ENCODE peak calls at places on chromosomes 7 and 10, in five cellular contexts. L is choroid plexus epithelial cell, M is mesothelial cell of epicardium, O is heart left ventricle, J is left ventricle myocardium inferior. W is an unnamed sample.

GRCh38 chr10:44306147-44306710 is 78.7 kb downstream of the CXCL12 start:
- DNase-seq in L (peak), M (no peak), O (no peak), J (no peak), W (no peak)

GRCh38 chr7:18890885-18891621 is 226.4 kb downstream of the TWIST1 start:
- DNase-seq in L (peak), M (no peak), O (no peak), J (no peak), W (no peak)

GRCh38 chr10:97765201-97765600 is 6.6 kb downstream of the SFRP5 start:
- DNase-seq in L (no peak), M (no peak), O (no peak), J (no peak), W (no peak)

GRCh38 chr10:1376384-1376945 is 320.3 kb downstream of the WDR37 start:
- DNase-seq in L (no peak), M (no peak), O (no peak), J (no peak), W (no peak)

GRCh38 chr10:122738031-122738430 is 38.4 kb upstream of the C10orf120 start:
- DNase-seq in L (no peak), M (no peak), O (no peak), J (no peak), W (no peak)

GRCh38 chr7:129949292-129950133 is 3.2 kb downstream of the UBE2H start:
- DNase-seq in L (peak), M (peak), O (no peak), J (no peak), W (peak)

GRCh38 chr10:90328896-90329295 is 528.9 kb downstream of the HTR7 start:
- DNase-seq in L (no peak), M (no peak), O (no peak), J (no peak), W (no peak)

GRCh38 chr10:51162002-51162401 is 87.7 kb downstream of the PRKG1 start:
- DNase-seq in L (peak), M (no peak), O (peak), J (peak), W (no peak)

GRCh38 chr10:21501109-21501508 is 24.4 kb downstream of the SKIDA1 start:
- DNase-seq in L (no peak), M (no peak), O (no peak), J (no peak), W (no peak)

GRCh38 chr7:81482600-81483186 is 287.2 kb downstream of the HGF start:
- DNase-seq in L (peak), M (no peak), O (no peak), J (no peak), W (no peak)

GRCh38 chr10:117503170-117503885 is 39.2 kb upstream of the EMX2 start:
- DNase-seq in L (peak), M (no peak), O (no peak), J (no peak), W (no peak)

GRCh38 chr7:120060875-120061274 is 212.1 kb upstream of the KCND2 start:
- DNase-seq in L (no peak), M (no peak), O (no peak), J (no peak), W (no peak)

GRCh38 chr10:88386204-88386877 is 196.8 kb downstream of the RNLS start:
- DNase-seq in L (peak), M (no peak), O (no peak), J (no peak), W (peak)

GRCh38 chr7:41979834-41980307 is 257.1 kb downstream of the GLI3 start:
- DNase-seq in L (peak), M (no peak), O (no peak), J (no peak), W (peak)

GRCh38 chr10:118218562-118218961 is 123.6 kb downstream of the FAM204A start:
- DNase-seq in L (no peak), M (no peak), O (no peak), J (no peak), W (no peak)

GRCh38 chr7:68306692-68307107 is 1291.6 kb upstream of the AUTS2 start:
- DNase-seq in L (no peak), M (no peak), O (no peak), J (no peak), W (no peak)

GRCh38 chr10:59870152-59870551 is 36.2 kb downstream of the CCDC6 start:
- DNase-seq in L (no peak), M (no peak), O (no peak), J (no peak), W (no peak)

GRCh38 chr10:59867590-59867989 is 38.8 kb downstream of the CCDC6 start:
- DNase-seq in L (no peak), M (no peak), O (no peak), J (no peak), W (no peak)

GRCh38 chr10:59864141-59864962 is 42.0 kb downstream of the CCDC6 start:
- DNase-seq in L (no peak), M (no peak), O (no peak), J (no peak), W (no peak)

GRCh38 chr10:59868974-59869940 is 37.1 kb downstream of the CCDC6 start:
- DNase-seq in L (no peak), M (no peak), O (no peak), J (no peak), W (no peak)

DNA sequence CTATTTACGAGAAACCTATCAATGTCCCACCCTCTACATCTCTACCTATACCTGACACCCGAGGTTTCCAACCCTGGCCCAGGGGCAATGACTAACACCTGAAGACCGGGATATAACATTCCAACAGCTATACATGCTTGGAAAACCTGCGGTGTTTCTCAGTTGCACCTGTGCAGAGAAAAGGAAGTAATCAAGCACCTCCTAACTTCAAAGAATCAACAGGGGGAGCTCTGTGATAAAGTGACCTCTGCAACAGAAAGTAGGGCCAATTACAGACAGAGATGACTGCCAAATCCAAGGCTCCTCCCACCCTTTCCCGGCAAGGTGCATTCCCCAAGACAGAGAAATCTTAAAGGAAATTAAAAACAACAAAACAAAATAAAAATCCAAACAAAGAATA is 41.3 kb downstream of the CCDC6 start:
- DNase-seq in L (peak), M (no peak), O (no peak), J (no peak), W (peak)
- TF ChIP-seq CTCF in L (peak), M (no peak), O (peak), J (peak), W (peak)

GRCh38 chr7:140982508-140982907 is 32.2 kb downstream of the MRPS33 start:
- DNase-seq in L (no peak), M (no peak), O (no peak), J (no peak), W (no peak)

GRCh38 chr7:140989068-140989467 is 25.7 kb downstream of the MRPS33 start:
- DNase-seq in L (no peak), M (no peak), O (no peak), J (no peak), W (no peak)

DNA sequence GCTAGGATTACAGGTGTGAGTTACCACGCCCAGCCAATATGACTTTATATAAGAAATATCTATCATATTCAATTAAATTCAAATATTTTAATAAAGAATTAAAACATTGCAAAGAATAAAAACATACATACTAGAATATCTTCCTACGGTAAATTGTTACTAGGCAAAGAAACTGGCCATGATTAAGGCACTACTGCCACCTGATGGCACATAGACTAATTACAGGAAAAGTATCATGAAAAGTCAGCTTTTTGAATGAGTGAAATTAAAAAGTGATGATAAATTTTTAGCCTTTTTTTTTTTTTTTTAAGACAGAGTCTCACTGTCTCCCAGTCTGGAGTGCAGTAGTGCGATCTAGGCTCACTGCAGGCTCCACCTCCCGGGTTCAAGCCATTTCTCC is 30.9 kb downstream of the MRPS33 start:
- DNase-seq in L (peak), M (no peak), O (no peak), J (no peak), W (no peak)
- TF ChIP-seq CTCF in L (peak), M (peak), O (no peak), J (no peak), W (no peak)

DNA sequence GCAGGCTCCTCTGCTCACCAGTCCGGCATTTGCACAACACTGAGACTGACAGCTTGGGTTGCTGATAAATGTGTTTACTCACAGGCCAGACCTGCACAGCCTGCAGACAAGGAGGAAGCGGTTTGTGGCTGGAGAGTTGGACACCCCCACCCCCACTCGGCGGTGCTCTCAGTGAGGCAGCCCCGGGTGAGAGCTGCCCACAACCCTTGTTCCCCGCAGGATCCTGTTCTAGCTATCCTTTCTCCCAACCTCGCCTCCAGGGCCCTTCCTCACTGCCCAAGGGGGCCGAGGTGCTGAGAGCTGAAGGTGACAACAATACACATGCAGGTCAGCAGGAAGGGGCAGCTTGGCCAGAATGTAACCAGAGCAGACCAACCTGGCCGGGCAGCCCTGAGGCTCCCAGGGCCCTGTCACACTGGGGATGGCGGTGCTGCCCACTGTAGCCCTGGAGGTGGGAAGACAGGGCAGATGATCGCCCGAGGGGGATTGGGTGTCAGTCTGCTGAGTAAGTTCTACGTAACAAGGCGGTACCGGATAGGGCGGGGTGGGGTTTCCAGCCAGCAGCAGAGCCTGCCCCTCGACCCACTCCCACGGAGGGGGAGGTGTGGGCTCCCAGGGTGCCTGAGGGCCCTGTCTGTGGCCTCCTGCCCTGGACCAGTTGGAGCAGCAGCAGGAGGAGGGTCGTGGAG is 2.1 kb upstream of the ADAM8 start:
- DNase-seq in L (peak), M (no peak), O (no peak), J (peak), W (peak)
- TF ChIP-seq CTCF in L (no peak), M (no peak), O (no peak), J (no peak), W (no peak)

DNA sequence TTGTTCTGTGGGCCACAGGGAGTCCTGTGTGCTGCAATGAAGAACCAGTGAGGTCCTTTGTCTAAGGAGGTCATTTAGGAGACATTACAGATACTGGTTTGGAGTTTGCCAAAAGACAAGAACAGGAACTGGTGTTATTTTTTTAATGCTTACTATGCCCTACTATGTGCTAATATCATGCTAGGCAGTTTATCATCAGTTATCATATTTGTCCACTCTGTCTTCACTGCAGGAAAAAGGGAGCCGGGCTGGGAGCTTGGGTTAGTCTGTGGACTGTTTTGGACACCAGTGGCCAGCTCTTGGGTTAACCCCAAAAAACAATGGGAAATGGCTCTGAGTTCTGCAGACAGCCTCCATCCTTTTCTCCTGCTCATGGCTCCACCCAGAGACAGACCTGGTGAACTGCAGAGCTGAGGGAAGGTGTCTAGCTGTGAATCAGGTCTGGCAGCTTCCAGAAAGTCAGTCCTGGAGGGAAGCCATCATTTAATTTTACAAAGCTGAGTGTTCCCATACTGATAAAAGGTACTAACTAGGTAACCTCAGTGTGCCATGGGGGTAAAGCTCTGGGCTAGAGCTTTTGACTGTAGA is 101.2 kb upstream of the ZNF746 start:
- DNase-seq in L (peak), M (no peak), O (no peak), J (no peak), W (peak)
- TF ChIP-seq CTCF in L (peak), M (no peak), O (peak), J (peak), W (no peak)

DNA sequence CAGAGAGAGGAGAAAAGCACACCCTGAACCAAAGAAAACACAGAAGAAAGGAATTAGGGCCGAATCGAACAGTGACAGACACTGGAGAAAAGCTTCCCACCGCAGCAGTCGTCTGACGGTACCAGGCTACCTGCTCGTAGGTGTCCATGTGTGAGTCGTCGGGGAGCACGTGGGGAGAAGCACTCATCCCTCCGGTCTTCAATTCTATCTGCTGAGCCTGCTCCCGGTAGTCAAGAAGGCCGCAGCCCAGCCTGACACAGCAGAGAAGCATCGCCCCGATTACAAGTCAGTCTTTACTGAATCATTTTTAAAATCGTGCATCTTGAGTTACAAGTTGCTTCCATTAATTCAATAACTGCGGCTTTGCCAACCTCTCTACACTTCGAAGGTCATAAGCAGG is 24.5 kb downstream of the PITRM1 start:
- DNase-seq in L (no peak), M (no peak), O (no peak), J (no peak), W (no peak)
- TF ChIP-seq CTCF in L (no peak), M (no peak), O (no peak), J (no peak), W (no peak)

DNA sequence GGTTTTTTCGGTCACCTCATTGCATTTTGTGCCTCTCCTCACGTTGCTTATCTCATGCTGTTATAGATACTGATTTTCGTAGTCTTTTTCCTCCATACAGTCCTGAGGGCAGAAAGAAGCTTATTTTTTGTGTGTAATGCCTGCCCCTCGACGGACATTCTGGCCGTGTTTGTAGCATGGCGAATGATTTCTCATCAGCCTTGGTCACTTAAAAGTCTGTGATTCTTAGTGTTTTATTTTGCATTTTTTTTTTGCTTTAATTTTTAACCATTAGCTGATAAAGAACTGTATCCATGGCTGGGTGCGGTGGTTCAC is 469 bp upstream of the NOC3L start:
- DNase-seq in L (no peak), M (no peak), O (no peak), J (no peak), W (no peak)
- TF ChIP-seq CTCF in L (no peak), M (no peak), O (no peak), J (no peak), W (no peak)

W was measured in Calu3.